ENCODE peak calls at places on chromosome 10, in seven cellular contexts. N is Peyer's patch, A is RPMI8226, M is GM12865, J is upper lobe of right lung, F is sigmoid colon, H is ascending aorta. S is an unnamed sample.

GRCh38 chr10:133044502-133044901 is 43.2 kb upstream of the ADGRA1 start:
- DNase-seq in M (no peak), N (no peak), H (no peak), F (no peak), J (no peak), A (no peak), S (no peak)

GRCh38 chr10:132503581-132504421 is 33.8 kb upstream of the INPP5A start:
- DNase-seq in A (no peak), J (peak), F (peak), M (no peak), H (no peak), N (no peak), S (peak)

GRCh38 chr10:71314028-71314693 is 4.9 kb upstream of the SLC29A3 start:
- DNase-seq in J (no peak), M (peak), F (peak), N (peak), A (peak), H (peak), S (peak)

GRCh38 chr10:47260505-47261111 is 39.4 kb upstream of the GDF10 start:
- DNase-seq in N (peak), H (peak), J (no peak), F (no peak), M (no peak), A (no peak), S (no peak)

GRCh38 chr10:113704637-113705343 is 25.1 kb downstream of the CASP7 start:
- DNase-seq in H (no peak), J (no peak), F (no peak), A (peak), N (no peak), M (peak), S (peak)

GRCh38 chr10:97428572-97428981 is 2.6 kb downstream of the PGAM1 start:
- DNase-seq in J (no peak), H (no peak), M (peak), F (no peak), A (peak), N (no peak), S (no peak)

GRCh38 chr10:33791295-33791694 is 456.8 kb upstream of the NRP1 start:
- DNase-seq in J (no peak), N (no peak), M (no peak), F (no peak), H (no peak), A (no peak), S (no peak)

GRCh38 chr10:43739171-43739570 is 90.5 kb upstream of the ZNF32 start:
- DNase-seq in F (no peak), M (no peak), N (no peak), A (no peak), J (no peak), H (no peak), S (no peak)

GRCh38 chr10:75528392-75528791 is 97.0 kb downstream of the LRMDA start:
- DNase-seq in J (no peak), H (no peak), A (no peak), N (no peak), F (no peak), M (peak), S (no peak)

GRCh38 chr10:108490931-108491330 is 1326.4 kb upstream of the SORCS1 start:
- DNase-seq in A (no peak), H (no peak), N (no peak), M (no peak), F (no peak), J (no peak), S (no peak)

GRCh38 chr10:60661627-60662026 is 116.7 kb upstream of the CDK1 start:
- DNase-seq in M (no peak), H (no peak), N (no peak), F (no peak), A (no peak), J (no peak), S (no peak)

GRCh38 chr10:71817831-71818268 is 33.2 kb downstream of the PSAP start:
- DNase-seq in F (peak), J (peak), A (no peak), M (no peak), N (no peak), H (no peak), S (no peak)

GRCh38 chr10:91557540-91558231 is 75.2 kb downstream of the PPP1R3C start:
- DNase-seq in H (no peak), M (no peak), F (no peak), A (peak), J (no peak), N (no peak), S (no peak)

GRCh38 chr10:124041684-124042445 is 51.5 kb downstream of the CHST15 start:
- DNase-seq in J (no peak), M (no peak), N (no peak), H (no peak), A (no peak), F (no peak), S (no peak)

GRCh38 chr10:75137533-75138438 is 26.3 kb downstream of the SAMD8 start:
- DNase-seq in J (no peak), H (no peak), F (no peak), A (no peak), M (peak), N (no peak), S (no peak)

GRCh38 chr10:6595499-6595898 is 15.4 kb upstream of the PRKCQ start:
- DNase-seq in F (no peak), N (no peak), A (no peak), J (no peak), M (no peak), H (no peak), S (no peak)

S was measured in mucosa of descending colon.